ENCODE peak calls at places on chromosomes 12 and 14, in nine cellular contexts. One of them, this sample, is unnamed.

GRCh38 chr12:132866251-132866828 is 21.1 kb downstream of the CHFR start:
- DNase-seq in AG10803: peak
- DNase-seq in epithelial cell of esophagus: peak
- DNase-seq in trophoblast cell: peak
- DNase-seq in GM23338: peak
- DNase-seq in germinal center: no peak
- DNase-seq in ELR: peak
- DNase-seq in HAP-1: no peak
- DNase-seq in AG04450: peak
- DNase-seq in this sample: no peak

GRCh38 chr14:35366048-35366428 is 38.5 kb downstream of the NFKBIA start:
- DNase-seq in AG10803: peak
- DNase-seq in epithelial cell of esophagus: no peak
- DNase-seq in trophoblast cell: peak
- DNase-seq in GM23338: no peak
- DNase-seq in germinal center: no peak
- DNase-seq in ELR: peak
- DNase-seq in HAP-1: no peak
- DNase-seq in AG04450: no peak
- DNase-seq in this sample: no peak

GRCh38 chr12:53567961-53568360 is 58.2 kb downstream of the ATF7 start:
- DNase-seq in AG10803: peak
- DNase-seq in epithelial cell of esophagus: no peak
- DNase-seq in trophoblast cell: no peak
- DNase-seq in GM23338: no peak
- DNase-seq in germinal center: no peak
- DNase-seq in ELR: no peak
- DNase-seq in HAP-1: no peak
- DNase-seq in AG04450: no peak
- DNase-seq in this sample: no peak

GRCh38 chr12:16605666-16606116 is 271 bp downstream of the LMO3 start:
- DNase-seq in AG10803: peak
- DNase-seq in epithelial cell of esophagus: peak
- DNase-seq in trophoblast cell: no peak
- DNase-seq in GM23338: peak
- DNase-seq in germinal center: no peak
- DNase-seq in ELR: peak
- DNase-seq in HAP-1: peak
- DNase-seq in AG04450: no peak
- DNase-seq in this sample: no peak

GRCh38 chr12:126055521-126055920 is 990.3 kb downstream of the AACS start:
- DNase-seq in AG10803: peak
- DNase-seq in epithelial cell of esophagus: peak
- DNase-seq in trophoblast cell: peak
- DNase-seq in GM23338: no peak
- DNase-seq in germinal center: no peak
- DNase-seq in ELR: no peak
- DNase-seq in HAP-1: no peak
- DNase-seq in AG04450: no peak
- DNase-seq in this sample: no peak

GRCh38 chr14:41130274-41130673 is 476.4 kb upstream of the LRFN5 start:
- DNase-seq in AG10803: no peak
- DNase-seq in epithelial cell of esophagus: no peak
- DNase-seq in trophoblast cell: no peak
- DNase-seq in GM23338: peak
- DNase-seq in germinal center: no peak
- DNase-seq in ELR: no peak
- DNase-seq in HAP-1: no peak
- DNase-seq in AG04450: no peak
- DNase-seq in this sample: no peak

GRCh38 chr14:99253890-99254289 is 18.1 kb downstream of the BCL11B start:
- DNase-seq in AG10803: no peak
- DNase-seq in epithelial cell of esophagus: no peak
- DNase-seq in trophoblast cell: no peak
- DNase-seq in GM23338: no peak
- DNase-seq in germinal center: no peak
- DNase-seq in ELR: no peak
- DNase-seq in HAP-1: no peak
- DNase-seq in AG04450: no peak
- DNase-seq in this sample: no peak

GRCh38 chr12:28425531-28425930 is 235.3 kb downstream of the CCDC91 start:
- DNase-seq in AG10803: no peak
- DNase-seq in epithelial cell of esophagus: no peak
- DNase-seq in trophoblast cell: no peak
- DNase-seq in GM23338: no peak
- DNase-seq in germinal center: no peak
- DNase-seq in ELR: no peak
- DNase-seq in HAP-1: no peak
- DNase-seq in AG04450: no peak
- DNase-seq in this sample: no peak

GRCh38 chr12:48957141-48958048 is at the start of gene ARF3:
- DNase-seq in AG10803: peak
- DNase-seq in epithelial cell of esophagus: peak
- DNase-seq in trophoblast cell: peak
- DNase-seq in GM23338: peak
- DNase-seq in germinal center: peak
- DNase-seq in ELR: peak
- DNase-seq in HAP-1: peak
- DNase-seq in AG04450: peak
- DNase-seq in this sample: peak

GRCh38 chr14:52012635-52013034 is 23.3 kb downstream of the RTRAF start:
- DNase-seq in AG10803: peak
- DNase-seq in epithelial cell of esophagus: no peak
- DNase-seq in trophoblast cell: no peak
- DNase-seq in GM23338: peak
- DNase-seq in germinal center: no peak
- DNase-seq in ELR: no peak
- DNase-seq in HAP-1: peak
- DNase-seq in AG04450: no peak
- DNase-seq in this sample: no peak

GRCh38 chr12:34105392-34105933 is 83.2 kb downstream of the ALG10 start:
- DNase-seq in AG10803: no peak
- DNase-seq in epithelial cell of esophagus: no peak
- DNase-seq in trophoblast cell: no peak
- DNase-seq in GM23338: no peak
- DNase-seq in germinal center: no peak
- DNase-seq in ELR: no peak
- DNase-seq in HAP-1: no peak
- DNase-seq in AG04450: no peak
- DNase-seq in this sample: no peak

GRCh38 chr12:80622271-80622670 is 85.2 kb upstream of the MYF6 start:
- DNase-seq in AG10803: peak
- DNase-seq in epithelial cell of esophagus: peak
- DNase-seq in trophoblast cell: no peak
- DNase-seq in GM23338: peak
- DNase-seq in germinal center: no peak
- DNase-seq in ELR: peak
- DNase-seq in HAP-1: no peak
- DNase-seq in AG04450: no peak
- DNase-seq in this sample: peak

GRCh38 chr14:92676031-92676430 is 72.4 kb downstream of the LGMN start:
- DNase-seq in AG10803: no peak
- DNase-seq in epithelial cell of esophagus: no peak
- DNase-seq in trophoblast cell: no peak
- DNase-seq in GM23338: no peak
- DNase-seq in germinal center: no peak
- DNase-seq in ELR: no peak
- DNase-seq in HAP-1: no peak
- DNase-seq in AG04450: no peak
- DNase-seq in this sample: no peak

GRCh38 chr12:123363743-123364531 is 710 bp downstream of the SBNO1 start:
- DNase-seq in AG10803: no peak
- DNase-seq in epithelial cell of esophagus: peak
- DNase-seq in trophoblast cell: no peak
- DNase-seq in GM23338: peak
- DNase-seq in germinal center: peak
- DNase-seq in ELR: peak
- DNase-seq in HAP-1: peak
- DNase-seq in AG04450: no peak
- DNase-seq in this sample: peak

GRCh38 chr14:80930836-80931389 is 10.6 kb downstream of the CEP128 start:
- DNase-seq in AG10803: peak
- DNase-seq in epithelial cell of esophagus: peak
- DNase-seq in trophoblast cell: peak
- DNase-seq in GM23338: no peak
- DNase-seq in germinal center: peak
- DNase-seq in ELR: peak
- DNase-seq in HAP-1: no peak
- DNase-seq in AG04450: peak
- DNase-seq in this sample: peak

GRCh38 chr14:89013098-89013504 is 188.7 kb downstream of the TTC8 start:
- DNase-seq in AG10803: no peak
- DNase-seq in epithelial cell of esophagus: peak
- DNase-seq in trophoblast cell: no peak
- DNase-seq in GM23338: peak
- DNase-seq in germinal center: no peak
- DNase-seq in ELR: peak
- DNase-seq in HAP-1: peak
- DNase-seq in AG04450: no peak
- DNase-seq in this sample: peak

GRCh38 chr12:114938487-114939210 is 254.7 kb upstream of the TBX3 start:
- DNase-seq in AG10803: no peak
- DNase-seq in epithelial cell of esophagus: no peak
- DNase-seq in trophoblast cell: no peak
- DNase-seq in GM23338: no peak
- DNase-seq in germinal center: no peak
- DNase-seq in ELR: no peak
- DNase-seq in HAP-1: no peak
- DNase-seq in AG04450: no peak
- DNase-seq in this sample: no peak

GRCh38 chr14:58635041-58635440 is 2.7 kb upstream of the DACT1 start:
- DNase-seq in AG10803: no peak
- DNase-seq in epithelial cell of esophagus: no peak
- DNase-seq in trophoblast cell: no peak
- DNase-seq in GM23338: peak
- DNase-seq in germinal center: peak
- DNase-seq in ELR: no peak
- DNase-seq in HAP-1: no peak
- DNase-seq in AG04450: no peak
- DNase-seq in this sample: no peak

GRCh38 chr12:51622564-51622963 is 31.5 kb downstream of the SCN8A start:
- DNase-seq in AG10803: peak
- DNase-seq in epithelial cell of esophagus: no peak
- DNase-seq in trophoblast cell: no peak
- DNase-seq in GM23338: no peak
- DNase-seq in germinal center: no peak
- DNase-seq in ELR: peak
- DNase-seq in HAP-1: peak
- DNase-seq in AG04450: no peak
- DNase-seq in this sample: no peak

GRCh38 chr12:39935275-39935674 is 170.6 kb downstream of the SLC2A13 start:
- DNase-seq in AG10803: peak
- DNase-seq in epithelial cell of esophagus: peak
- DNase-seq in trophoblast cell: no peak
- DNase-seq in GM23338: no peak
- DNase-seq in germinal center: no peak
- DNase-seq in ELR: peak
- DNase-seq in HAP-1: no peak
- DNase-seq in AG04450: no peak
- DNase-seq in this sample: no peak

GRCh38 chr12:123049398-123050250 is 69.1 kb downstream of the ARL6IP4 start:
- DNase-seq in AG10803: peak
- DNase-seq in epithelial cell of esophagus: no peak
- DNase-seq in trophoblast cell: no peak
- DNase-seq in GM23338: no peak
- DNase-seq in germinal center: no peak
- DNase-seq in ELR: peak
- DNase-seq in HAP-1: no peak
- DNase-seq in AG04450: no peak
- DNase-seq in this sample: no peak

GRCh38 chr12:1741154-1741949 is 50.5 kb downstream of the ADIPOR2 start:
- DNase-seq in AG10803: peak
- DNase-seq in epithelial cell of esophagus: peak
- DNase-seq in trophoblast cell: peak
- DNase-seq in GM23338: no peak
- DNase-seq in germinal center: no peak
- DNase-seq in ELR: no peak
- DNase-seq in HAP-1: no peak
- DNase-seq in AG04450: no peak
- DNase-seq in this sample: no peak

GRCh38 chr12:49706351-49707126 is 666 bp downstream of the FMNL3 start:
- DNase-seq in AG10803: peak
- DNase-seq in epithelial cell of esophagus: no peak
- DNase-seq in trophoblast cell: no peak
- DNase-seq in GM23338: peak
- DNase-seq in germinal center: peak
- DNase-seq in ELR: peak
- DNase-seq in HAP-1: peak
- DNase-seq in AG04450: no peak
- DNase-seq in this sample: peak

GRCh38 chr14:39731912-39732311 is 299.7 kb upstream of the FBXO33 start:
- DNase-seq in AG10803: no peak
- DNase-seq in epithelial cell of esophagus: no peak
- DNase-seq in trophoblast cell: no peak
- DNase-seq in GM23338: peak
- DNase-seq in germinal center: no peak
- DNase-seq in ELR: peak
- DNase-seq in HAP-1: peak
- DNase-seq in AG04450: no peak
- DNase-seq in this sample: no peak

GRCh38 chr12:126558810-126559209 is 1493.6 kb downstream of the AACS start:
- DNase-seq in AG10803: no peak
- DNase-seq in epithelial cell of esophagus: no peak
- DNase-seq in trophoblast cell: no peak
- DNase-seq in GM23338: no peak
- DNase-seq in germinal center: no peak
- DNase-seq in ELR: no peak
- DNase-seq in HAP-1: no peak
- DNase-seq in AG04450: no peak
- DNase-seq in this sample: no peak

GRCh38 chr14:71628433-71628832 is 303.8 kb upstream of the RGS6 start:
- DNase-seq in AG10803: no peak
- DNase-seq in epithelial cell of esophagus: no peak
- DNase-seq in trophoblast cell: no peak
- DNase-seq in GM23338: no peak
- DNase-seq in germinal center: no peak
- DNase-seq in ELR: no peak
- DNase-seq in HAP-1: no peak
- DNase-seq in AG04450: no peak
- DNase-seq in this sample: no peak

GRCh38 chr12:8886515-8887284 is 27.6 kb upstream of the PHC1 start:
- DNase-seq in AG10803: no peak
- DNase-seq in epithelial cell of esophagus: no peak
- DNase-seq in trophoblast cell: no peak
- DNase-seq in GM23338: no peak
- DNase-seq in germinal center: no peak
- DNase-seq in ELR: no peak
- DNase-seq in HAP-1: no peak
- DNase-seq in AG04450: no peak
- DNase-seq in this sample: peak

GRCh38 chr12:102436867-102437266 is 43.5 kb downstream of the IGF1 start:
- DNase-seq in AG10803: no peak
- DNase-seq in epithelial cell of esophagus: no peak
- DNase-seq in trophoblast cell: no peak
- DNase-seq in GM23338: no peak
- DNase-seq in germinal center: no peak
- DNase-seq in ELR: peak
- DNase-seq in HAP-1: no peak
- DNase-seq in AG04450: no peak
- DNase-seq in this sample: peak

GRCh38 chr14:50101417-50101816 is 15.0 kb downstream of the VCPKMT start:
- DNase-seq in AG10803: no peak
- DNase-seq in epithelial cell of esophagus: no peak
- DNase-seq in trophoblast cell: no peak
- DNase-seq in GM23338: no peak
- DNase-seq in germinal center: no peak
- DNase-seq in ELR: no peak
- DNase-seq in HAP-1: no peak
- DNase-seq in AG04450: no peak
- DNase-seq in this sample: no peak

GRCh38 chr12:55610598-55610997 is 26.1 kb upstream of the OR10P1 start:
- DNase-seq in AG10803: no peak
- DNase-seq in epithelial cell of esophagus: no peak
- DNase-seq in trophoblast cell: no peak
- DNase-seq in GM23338: no peak
- DNase-seq in germinal center: no peak
- DNase-seq in ELR: no peak
- DNase-seq in HAP-1: no peak
- DNase-seq in AG04450: no peak
- DNase-seq in this sample: no peak

GRCh38 chr14:34498684-34499412 is 36.8 kb upstream of the SPTSSA start:
- DNase-seq in AG10803: no peak
- DNase-seq in epithelial cell of esophagus: peak
- DNase-seq in trophoblast cell: no peak
- DNase-seq in GM23338: peak
- DNase-seq in germinal center: no peak
- DNase-seq in ELR: peak
- DNase-seq in HAP-1: peak
- DNase-seq in AG04450: no peak
- DNase-seq in this sample: peak